ENCODE peak calls at places on chromosomes 5 and 9, in seven cellular contexts. One of them, this sample, is unnamed.

GRCh38 chr9:73402081-73403028 is 250.7 kb downstream of the ANXA1 start:
- DNase-seq in epithelial cell of proximal tubule: no peak
- DNase-seq in neural crest cell: no peak
- DNase-seq in fibroblast of mammary gland: peak; percentile 1
- DNase-seq in coronary artery: no peak
- DNase-seq in PC-3: peak; percentile 21
- DNase-seq in A549: no peak
- DNase-seq in this sample: no peak

GRCh38 chr9:105457560-105458294 is 9.9 kb downstream of the FSD1L start:
- DNase-seq in epithelial cell of proximal tubule: no peak
- DNase-seq in neural crest cell: no peak
- DNase-seq in fibroblast of mammary gland: no peak
- DNase-seq in coronary artery: no peak
- DNase-seq in PC-3: no peak
- DNase-seq in A549: no peak
- DNase-seq in this sample: no peak

GRCh38 chr5:67209141-67209771 is 12.7 kb upstream of the CD180 start:
- DNase-seq in epithelial cell of proximal tubule: peak; percentile 30
- DNase-seq in neural crest cell: peak; percentile 74
- DNase-seq in fibroblast of mammary gland: peak; percentile 78
- DNase-seq in coronary artery: no peak
- DNase-seq in PC-3: peak; percentile 85
- DNase-seq in A549: peak; percentile 81
- DNase-seq in this sample: peak; percentile 78

GRCh38 chr9:72384710-72385475 is 19.9 kb upstream of the ZFAND5 start:
- DNase-seq in epithelial cell of proximal tubule: no peak
- DNase-seq in neural crest cell: no peak
- DNase-seq in fibroblast of mammary gland: peak; percentile 24
- DNase-seq in coronary artery: no peak
- DNase-seq in PC-3: no peak
- DNase-seq in A549: no peak
- DNase-seq in this sample: no peak

GRCh38 chr5:469752-470483 is 26.9 kb downstream of the EXOC3 start:
- DNase-seq in epithelial cell of proximal tubule: no peak
- DNase-seq in neural crest cell: no peak
- DNase-seq in fibroblast of mammary gland: no peak
- DNase-seq in coronary artery: no peak
- DNase-seq in PC-3: no peak
- DNase-seq in A549: no peak
- DNase-seq in this sample: no peak

GRCh38 chr5:16792278-16793275 is 143.5 kb downstream of the MYO10 start:
- DNase-seq in epithelial cell of proximal tubule: no peak
- DNase-seq in neural crest cell: no peak
- DNase-seq in fibroblast of mammary gland: no peak
- DNase-seq in coronary artery: no peak
- DNase-seq in PC-3: no peak
- DNase-seq in A549: no peak
- DNase-seq in this sample: no peak

GRCh38 chr5:54774281-54775171 is 210.9 kb downstream of the ESM1 start:
- DNase-seq in epithelial cell of proximal tubule: no peak
- DNase-seq in neural crest cell: no peak
- DNase-seq in fibroblast of mammary gland: peak; percentile 80
- DNase-seq in coronary artery: peak; percentile 89
- DNase-seq in PC-3: no peak
- DNase-seq in A549: no peak
- DNase-seq in this sample: no peak

GRCh38 chr9:4955836-4956235 is 29.2 kb upstream of the JAK2 start:
- DNase-seq in epithelial cell of proximal tubule: no peak
- DNase-seq in neural crest cell: no peak
- DNase-seq in fibroblast of mammary gland: peak; percentile 31
- DNase-seq in coronary artery: no peak
- DNase-seq in PC-3: peak; percentile 72
- DNase-seq in A549: peak; percentile 6
- DNase-seq in this sample: no peak

GRCh38 chr9:110919055-110919445 is 119.2 kb downstream of the LPAR1 start:
- DNase-seq in epithelial cell of proximal tubule: no peak
- DNase-seq in neural crest cell: no peak
- DNase-seq in fibroblast of mammary gland: no peak
- DNase-seq in coronary artery: no peak
- DNase-seq in PC-3: no peak
- DNase-seq in A549: no peak
- DNase-seq in this sample: no peak

GRCh38 chr5:137629646-137630045 is 106.2 kb downstream of the KLHL3 start:
- DNase-seq in epithelial cell of proximal tubule: no peak
- DNase-seq in neural crest cell: peak; percentile 25
- DNase-seq in fibroblast of mammary gland: peak; percentile 70
- DNase-seq in coronary artery: no peak
- DNase-seq in PC-3: peak; percentile 73
- DNase-seq in A549: peak; percentile 77
- DNase-seq in this sample: peak; percentile 39

GRCh38 chr9:90724112-90724511 is 77.5 kb upstream of the SYK start:
- DNase-seq in epithelial cell of proximal tubule: no peak
- DNase-seq in neural crest cell: no peak
- DNase-seq in fibroblast of mammary gland: no peak
- DNase-seq in coronary artery: no peak
- DNase-seq in PC-3: peak; percentile 12
- DNase-seq in A549: no peak
- DNase-seq in this sample: no peak

GRCh38 chr5:132202711-132203463 is 24.8 kb downstream of the P4HA2 start:
- DNase-seq in epithelial cell of proximal tubule: no peak
- DNase-seq in neural crest cell: no peak
- DNase-seq in fibroblast of mammary gland: no peak
- DNase-seq in coronary artery: no peak
- DNase-seq in PC-3: no peak
- DNase-seq in A549: no peak
- DNase-seq in this sample: no peak

GRCh38 chr9:108609227-108609894 is 246.4 kb downstream of the ACTL7B start:
- DNase-seq in epithelial cell of proximal tubule: no peak
- DNase-seq in neural crest cell: no peak
- DNase-seq in fibroblast of mammary gland: peak; percentile 50
- DNase-seq in coronary artery: no peak
- DNase-seq in PC-3: peak; percentile 41
- DNase-seq in A549: no peak
- DNase-seq in this sample: no peak

GRCh38 chr5:160064441-160064840 is 54.8 kb downstream of the PWWP2A start:
- DNase-seq in epithelial cell of proximal tubule: no peak
- DNase-seq in neural crest cell: no peak
- DNase-seq in fibroblast of mammary gland: no peak
- DNase-seq in coronary artery: no peak
- DNase-seq in PC-3: no peak
- DNase-seq in A549: no peak
- DNase-seq in this sample: peak; percentile 35

GRCh38 chr9:109206670-109207069 is 39.6 kb upstream of the FRRS1L start:
- DNase-seq in epithelial cell of proximal tubule: no peak
- DNase-seq in neural crest cell: no peak
- DNase-seq in fibroblast of mammary gland: no peak
- DNase-seq in coronary artery: no peak
- DNase-seq in PC-3: no peak
- DNase-seq in A549: no peak
- DNase-seq in this sample: no peak

GRCh38 chr5:172661536-172661935 is 20.5 kb downstream of the NEURL1B start:
- DNase-seq in epithelial cell of proximal tubule: no peak
- DNase-seq in neural crest cell: no peak
- DNase-seq in fibroblast of mammary gland: no peak
- DNase-seq in coronary artery: no peak
- DNase-seq in PC-3: no peak
- DNase-seq in A549: no peak
- DNase-seq in this sample: no peak

GRCh38 chr9:129341197-129341990 is 163.3 kb upstream of the IER5L start:
- DNase-seq in epithelial cell of proximal tubule: no peak
- DNase-seq in neural crest cell: no peak
- DNase-seq in fibroblast of mammary gland: no peak
- DNase-seq in coronary artery: no peak
- DNase-seq in PC-3: no peak
- DNase-seq in A549: no peak
- DNase-seq in this sample: no peak

GRCh38 chr5:152593388-152593787 is 188.3 kb upstream of the NMUR2 start:
- DNase-seq in epithelial cell of proximal tubule: no peak
- DNase-seq in neural crest cell: no peak
- DNase-seq in fibroblast of mammary gland: peak; percentile 1
- DNase-seq in coronary artery: no peak
- DNase-seq in PC-3: no peak
- DNase-seq in A549: no peak
- DNase-seq in this sample: no peak

DNA sequence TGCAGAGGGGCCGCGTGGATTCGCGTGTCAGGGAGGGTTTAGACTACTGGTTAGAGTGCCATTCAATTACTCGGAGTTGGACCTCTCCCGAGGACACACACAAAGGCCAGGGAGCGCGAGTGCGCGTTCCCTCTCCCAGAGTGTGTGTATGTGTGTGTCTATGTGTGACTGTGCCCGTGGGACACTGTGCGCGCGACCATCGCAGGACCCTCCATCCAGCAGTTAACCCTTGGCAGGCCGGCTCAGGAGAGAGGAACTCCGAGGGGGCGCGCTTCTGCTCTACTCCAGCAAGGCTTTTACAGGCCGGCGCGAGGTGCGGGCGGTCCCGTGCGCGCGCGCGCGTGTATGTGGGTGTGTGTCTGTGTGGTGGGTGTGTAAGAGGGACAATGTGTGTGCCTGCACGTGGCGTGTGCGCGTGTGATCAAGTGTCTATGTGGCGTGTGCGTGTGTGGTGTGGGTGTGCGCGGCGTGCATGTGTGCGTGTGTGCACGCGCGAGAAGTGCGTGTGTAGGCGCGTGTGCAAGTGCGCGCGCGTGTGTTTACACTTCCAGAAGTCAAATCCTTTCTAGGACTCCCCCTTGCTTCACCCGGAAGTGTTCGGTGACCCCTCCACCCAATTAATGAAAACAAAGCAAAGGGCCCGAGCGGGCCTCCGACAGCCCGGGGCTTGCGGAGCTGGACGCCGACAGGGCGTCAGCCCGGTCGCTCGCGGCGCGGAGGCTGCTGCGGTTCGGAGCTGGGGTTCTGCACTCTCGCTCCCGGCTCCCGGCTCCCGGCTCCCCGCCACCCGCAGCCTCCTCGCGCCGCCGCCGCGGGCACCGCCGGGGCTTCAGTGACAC is 75.3 kb upstream of the TBCA start:
- DNase-seq in epithelial cell of proximal tubule: no peak
- DNase-seq in neural crest cell: peak; percentile 29
- DNase-seq in fibroblast of mammary gland: peak; percentile 25
- DNase-seq in coronary artery: no peak
- DNase-seq in PC-3: no peak
- DNase-seq in A549: no peak
- DNase-seq in this sample: peak; percentile 26
- TF ChIP-seq CTCF in epithelial cell of proximal tubule: no peak
- TF ChIP-seq CTCF in neural crest cell: no peak
- TF ChIP-seq CTCF in fibroblast of mammary gland: no peak
- TF ChIP-seq CTCF in coronary artery: no peak
- TF ChIP-seq CTCF in PC-3: no peak
- TF ChIP-seq CTCF in A549: no peak
- TF ChIP-seq CTCF in this sample: no peak

GRCh38 chr5:92641031-92641962 is 939.7 kb downstream of the NR2F1-AS1 start:
- DNase-seq in epithelial cell of proximal tubule: peak; percentile 42
- DNase-seq in neural crest cell: no peak
- DNase-seq in fibroblast of mammary gland: peak; percentile 85
- DNase-seq in coronary artery: no peak
- DNase-seq in PC-3: peak; percentile 77
- DNase-seq in A549: peak; percentile 6
- DNase-seq in this sample: peak; percentile 51

GRCh38 chr5:92644271-92644886 is 936.6 kb downstream of the NR2F1-AS1 start:
- DNase-seq in epithelial cell of proximal tubule: no peak
- DNase-seq in neural crest cell: no peak
- DNase-seq in fibroblast of mammary gland: no peak
- DNase-seq in coronary artery: no peak
- DNase-seq in PC-3: no peak
- DNase-seq in A549: no peak
- DNase-seq in this sample: no peak
- TF ChIP-seq CTCF in epithelial cell of proximal tubule: peak; percentile 19
- TF ChIP-seq CTCF in neural crest cell: peak; percentile 46
- TF ChIP-seq CTCF in fibroblast of mammary gland: no peak
- TF ChIP-seq CTCF in coronary artery: no peak
- TF ChIP-seq CTCF in PC-3: peak; percentile 15
- TF ChIP-seq CTCF in A549: no peak
- TF ChIP-seq CTCF in this sample: no peak

DNA sequence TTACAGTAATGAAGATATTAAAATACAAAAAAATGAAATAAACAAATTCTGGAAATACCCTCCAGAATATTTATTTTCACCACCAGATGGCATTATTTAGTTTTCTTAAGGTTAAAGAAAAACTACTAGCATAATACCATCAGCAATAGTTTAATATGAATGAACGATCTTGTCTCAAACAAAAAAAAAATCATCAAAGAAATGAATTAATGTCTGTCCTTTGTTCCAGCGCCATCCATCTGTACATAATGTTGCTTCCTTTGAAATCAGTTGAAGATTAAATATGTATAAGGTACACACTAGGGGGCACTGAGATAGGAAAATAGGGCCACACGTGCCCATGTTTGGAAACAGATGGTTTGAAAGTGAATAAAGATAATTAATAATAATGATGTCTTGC is 84.9 kb upstream of the SLCO6A1 start:
- DNase-seq in epithelial cell of proximal tubule: no peak
- DNase-seq in neural crest cell: no peak
- DNase-seq in fibroblast of mammary gland: peak; percentile 42
- DNase-seq in coronary artery: no peak
- DNase-seq in PC-3: peak; percentile 74
- DNase-seq in A549: peak; percentile 5
- DNase-seq in this sample: no peak
- TF ChIP-seq CTCF in epithelial cell of proximal tubule: peak; percentile 44
- TF ChIP-seq CTCF in neural crest cell: peak; percentile 76
- TF ChIP-seq CTCF in fibroblast of mammary gland: peak; percentile 22
- TF ChIP-seq CTCF in coronary artery: peak; percentile 34
- TF ChIP-seq CTCF in PC-3: peak; percentile 98
- TF ChIP-seq CTCF in A549: peak; percentile 79
- TF ChIP-seq CTCF in this sample: peak; percentile 68

GRCh38 chr9:1941989-1942388 is 73.2 kb upstream of the SMARCA2 start:
- DNase-seq in epithelial cell of proximal tubule: no peak
- DNase-seq in neural crest cell: no peak
- DNase-seq in fibroblast of mammary gland: peak; percentile 11
- DNase-seq in coronary artery: no peak
- DNase-seq in PC-3: no peak
- DNase-seq in A549: no peak
- DNase-seq in this sample: no peak
- TF ChIP-seq CTCF in epithelial cell of proximal tubule: peak; percentile 59
- TF ChIP-seq CTCF in neural crest cell: peak; percentile 22
- TF ChIP-seq CTCF in fibroblast of mammary gland: peak; percentile 36
- TF ChIP-seq CTCF in coronary artery: no peak
- TF ChIP-seq CTCF in PC-3: no peak
- TF ChIP-seq CTCF in A549: no peak
- TF ChIP-seq CTCF in this sample: no peak

GRCh38 chr5:50440651-50441478 is at the start of gene EMB:
- DNase-seq in epithelial cell of proximal tubule: no peak
- DNase-seq in neural crest cell: peak; percentile 54
- DNase-seq in fibroblast of mammary gland: peak; percentile 6
- DNase-seq in coronary artery: no peak
- DNase-seq in PC-3: peak; percentile 38
- DNase-seq in A549: peak; percentile 16
- DNase-seq in this sample: peak; percentile 80
- TF ChIP-seq CTCF in epithelial cell of proximal tubule: no peak
- TF ChIP-seq CTCF in neural crest cell: peak; percentile 48
- TF ChIP-seq CTCF in fibroblast of mammary gland: no peak
- TF ChIP-seq CTCF in coronary artery: no peak
- TF ChIP-seq CTCF in PC-3: no peak
- TF ChIP-seq CTCF in A549: peak; percentile 7
- TF ChIP-seq CTCF in this sample: peak; percentile 32

GRCh38 chr9:112443200-112443599 is 43.4 kb upstream of the KIAA1958 start:
- DNase-seq in epithelial cell of proximal tubule: no peak
- DNase-seq in neural crest cell: no peak
- DNase-seq in fibroblast of mammary gland: peak; percentile 26
- DNase-seq in coronary artery: no peak
- DNase-seq in PC-3: peak; percentile 18
- DNase-seq in A549: no peak
- DNase-seq in this sample: no peak
- TF ChIP-seq CTCF in epithelial cell of proximal tubule: peak; percentile 65
- TF ChIP-seq CTCF in neural crest cell: peak; percentile 56
- TF ChIP-seq CTCF in fibroblast of mammary gland: peak; percentile 49
- TF ChIP-seq CTCF in coronary artery: peak; percentile 22
- TF ChIP-seq CTCF in PC-3: peak; percentile 61
- TF ChIP-seq CTCF in A549: peak; percentile 53
- TF ChIP-seq CTCF in this sample: no peak

GRCh38 chr5:139684881-139685749 is 37.0 kb downstream of the CXXC5 start:
- DNase-seq in epithelial cell of proximal tubule: no peak
- DNase-seq in neural crest cell: no peak
- DNase-seq in fibroblast of mammary gland: no peak
- DNase-seq in coronary artery: no peak
- DNase-seq in PC-3: no peak
- DNase-seq in A549: no peak
- DNase-seq in this sample: no peak
- TF ChIP-seq CTCF in epithelial cell of proximal tubule: peak; percentile 13
- TF ChIP-seq CTCF in neural crest cell: no peak
- TF ChIP-seq CTCF in fibroblast of mammary gland: no peak
- TF ChIP-seq CTCF in coronary artery: no peak
- TF ChIP-seq CTCF in PC-3: peak; percentile 32
- TF ChIP-seq CTCF in A549: no peak
- TF ChIP-seq CTCF in this sample: no peak